ENCODE peak calls at places on chromosomes 13 and 19, in six cellular contexts. One of them, this sample, is unnamed.

GRCh38 chr13:31310781-31311180 is 111.0 kb downstream of the B3GLCT start:
- DNase-seq in WTC11: no peak
- DNase-seq in HepG2: no peak
- DNase-seq in K562: no peak
- DNase-seq in A549: no peak
- DNase-seq in H1: no peak
- DNase-seq in this sample: peak

GRCh38 chr13:47399599-47399998 is 502.7 kb upstream of the HTR2A start:
- DNase-seq in WTC11: no peak
- DNase-seq in HepG2: no peak
- DNase-seq in K562: no peak
- DNase-seq in A549: no peak
- DNase-seq in H1: no peak
- DNase-seq in this sample: no peak

GRCh38 chr19:39031368-39032163 is 783 bp downstream of the FBXO27 start:
- DNase-seq in WTC11: peak
- DNase-seq in HepG2: no peak
- DNase-seq in K562: peak
- DNase-seq in A549: peak
- DNase-seq in H1: peak
- DNase-seq in this sample: peak

GRCh38 chr13:80386001-80386400 is 45.1 kb upstream of the SPRY2 start:
- DNase-seq in WTC11: no peak
- DNase-seq in HepG2: no peak
- DNase-seq in K562: no peak
- DNase-seq in A549: no peak
- DNase-seq in H1: no peak
- DNase-seq in this sample: no peak

GRCh38 chr13:34750078-34750703 is 191.9 kb upstream of the NBEA start:
- DNase-seq in WTC11: peak
- DNase-seq in HepG2: no peak
- DNase-seq in K562: no peak
- DNase-seq in A549: no peak
- DNase-seq in H1: no peak
- DNase-seq in this sample: no peak

GRCh38 chr19:47124937-47125668 is 5.5 kb upstream of the SAE1 start:
- DNase-seq in WTC11: no peak
- DNase-seq in HepG2: peak
- DNase-seq in K562: peak
- DNase-seq in A549: peak
- DNase-seq in H1: no peak
- DNase-seq in this sample: peak

GRCh38 chr13:94065741-94066140 is 413.7 kb downstream of the DCT start:
- DNase-seq in WTC11: no peak
- DNase-seq in HepG2: no peak
- DNase-seq in K562: no peak
- DNase-seq in A549: no peak
- DNase-seq in H1: no peak
- DNase-seq in this sample: no peak

GRCh38 chr13:27852491-27852890 is 60.2 kb downstream of the GSX1 start:
- DNase-seq in WTC11: no peak
- DNase-seq in HepG2: no peak
- DNase-seq in K562: no peak
- DNase-seq in A549: no peak
- DNase-seq in H1: no peak
- DNase-seq in this sample: no peak

GRCh38 chr13:19605161-19605955 is 28.1 kb upstream of the MPHOSPH8 start:
- DNase-seq in WTC11: no peak
- DNase-seq in HepG2: no peak
- DNase-seq in K562: no peak
- DNase-seq in A549: no peak
- DNase-seq in H1: no peak
- DNase-seq in this sample: no peak

GRCh38 chr13:75779393-75779792 is 143.3 kb downstream of the LMO7 start:
- DNase-seq in WTC11: no peak
- DNase-seq in HepG2: no peak
- DNase-seq in K562: no peak
- DNase-seq in A549: no peak
- DNase-seq in H1: no peak
- DNase-seq in this sample: no peak

GRCh38 chr13:75785130-75785529 is 149.0 kb downstream of the LMO7 start:
- DNase-seq in WTC11: no peak
- DNase-seq in HepG2: no peak
- DNase-seq in K562: no peak
- DNase-seq in A549: no peak
- DNase-seq in H1: no peak
- DNase-seq in this sample: no peak

GRCh38 chr13:75787249-75787940 is 151.3 kb downstream of the LMO7 start:
- DNase-seq in WTC11: no peak
- DNase-seq in HepG2: no peak
- DNase-seq in K562: no peak
- DNase-seq in A549: no peak
- DNase-seq in H1: no peak
- DNase-seq in this sample: no peak

GRCh38 chr13:75788494-75788991 is 152.4 kb downstream of the LMO7 start:
- DNase-seq in WTC11: no peak
- DNase-seq in HepG2: no peak
- DNase-seq in K562: no peak
- DNase-seq in A549: no peak
- DNase-seq in H1: no peak
- DNase-seq in this sample: peak

GRCh38 chr13:75783906-75784485 is 147.9 kb downstream of the LMO7 start:
- DNase-seq in WTC11: no peak
- DNase-seq in HepG2: no peak
- DNase-seq in K562: no peak
- DNase-seq in A549: no peak
- DNase-seq in H1: no peak
- DNase-seq in this sample: no peak
- TF ChIP-seq JUN in WTC11: no peak
- TF ChIP-seq JUN in HepG2: no peak
- TF ChIP-seq JUN in K562: no peak
- TF ChIP-seq JUN in A549: no peak
- TF ChIP-seq JUN in H1: no peak
- TF ChIP-seq JUN in this sample: no peak

DNA sequence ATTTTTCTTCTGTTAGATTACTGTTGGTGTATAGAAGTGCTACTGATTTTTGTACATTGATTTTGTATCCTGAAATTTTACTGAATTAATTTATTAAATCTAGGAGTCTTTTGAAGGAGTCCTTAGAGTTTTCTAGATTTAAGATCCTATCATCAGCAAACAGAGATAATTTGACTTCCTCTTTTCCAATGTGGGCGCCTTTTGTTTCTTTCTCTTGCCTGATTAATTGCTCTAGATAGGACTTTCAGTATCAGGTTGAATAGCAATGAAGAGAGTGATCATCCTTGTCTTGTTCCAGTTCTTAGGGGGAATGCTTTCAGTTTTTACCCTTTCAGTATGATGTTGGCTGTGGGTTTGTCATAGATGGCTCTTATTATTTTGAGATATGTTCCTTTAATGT is 5.6 kb upstream of the CD33 start:
- DNase-seq in WTC11: no peak
- DNase-seq in HepG2: no peak
- DNase-seq in K562: no peak
- DNase-seq in A549: no peak
- DNase-seq in H1: no peak
- DNase-seq in this sample: no peak
- TF ChIP-seq JUN in WTC11: no peak
- TF ChIP-seq JUN in HepG2: no peak
- TF ChIP-seq JUN in K562: no peak
- TF ChIP-seq JUN in A549: no peak
- TF ChIP-seq JUN in H1: no peak
- TF ChIP-seq JUN in this sample: no peak

GRCh38 chr19:10122066-10122465 is 2.4 kb upstream of the EIF3G start:
- DNase-seq in WTC11: no peak
- DNase-seq in HepG2: no peak
- DNase-seq in K562: no peak
- DNase-seq in A549: no peak
- DNase-seq in H1: no peak
- DNase-seq in this sample: peak

GRCh38 chr19:10116866-10117616 is 2.7 kb downstream of the EIF3G start:
- DNase-seq in WTC11: no peak
- DNase-seq in HepG2: no peak
- DNase-seq in K562: no peak
- DNase-seq in A549: no peak
- DNase-seq in H1: no peak
- DNase-seq in this sample: no peak

GRCh38 chr19:10120538-10121198 is 969 bp upstream of the EIF3G start:
- DNase-seq in WTC11: no peak
- DNase-seq in HepG2: no peak
- DNase-seq in K562: no peak
- DNase-seq in A549: no peak
- DNase-seq in H1: no peak
- DNase-seq in this sample: peak

GRCh38 chr19:10116085-10116865 is 3.4 kb downstream of the EIF3G start:
- DNase-seq in WTC11: no peak
- DNase-seq in HepG2: no peak
- DNase-seq in K562: no peak
- DNase-seq in A549: no peak
- DNase-seq in H1: no peak
- DNase-seq in this sample: no peak

GRCh38 chr19:10118960-10119359 is 739 bp downstream of the EIF3G start:
- DNase-seq in WTC11: no peak
- DNase-seq in HepG2: no peak
- DNase-seq in K562: no peak
- DNase-seq in A549: no peak
- DNase-seq in H1: no peak
- DNase-seq in this sample: no peak
- TF ChIP-seq JUN in WTC11: no peak
- TF ChIP-seq JUN in HepG2: no peak
- TF ChIP-seq JUN in K562: no peak
- TF ChIP-seq JUN in A549: no peak
- TF ChIP-seq JUN in H1: no peak
- TF ChIP-seq JUN in this sample: no peak

GRCh38 chr19:15297416-15298224 is 34.7 kb downstream of the BRD4 start:
- DNase-seq in WTC11: peak
- DNase-seq in HepG2: peak
- DNase-seq in K562: no peak
- DNase-seq in A549: peak
- DNase-seq in H1: no peak
- DNase-seq in this sample: no peak
- TF ChIP-seq JUN in WTC11: no peak
- TF ChIP-seq JUN in HepG2: no peak
- TF ChIP-seq JUN in K562: peak
- TF ChIP-seq JUN in A549: peak
- TF ChIP-seq JUN in H1: no peak
- TF ChIP-seq JUN in this sample: no peak